ENCODE peak calls at places on chromosome 9, in four cellular contexts. O, H, V and M are unnamed samples.

GRCh38 chr9:93522736-93523135 is 53.6 kb upstream of the PHF2 start:
- DNase-seq in H (no peak), V (no peak), O (no peak), M (no peak)

GRCh38 chr9:93665566-93666278 is 89.3 kb downstream of the PHF2 start:
- DNase-seq in V (peak; percentile 7), H (no peak), O (no peak), M (no peak)

GRCh38 chr9:110050925-110051355 is 157.0 kb downstream of the C9orf152 start:
- DNase-seq in O (no peak), H (peak; percentile 97), V (no peak), M (no peak)

GRCh38 chr9:135992486-135993408 is 31.6 kb upstream of the UBAC1 start:
- DNase-seq in O (peak; percentile 59), V (peak; percentile 69), H (peak; percentile 52), M (peak; percentile 49)

GRCh38 chr9:128298535-128299482 is 22.7 kb downstream of the SWI5 start:
- DNase-seq in H (no peak), V (no peak), O (no peak), M (no peak)

GRCh38 chr9:93119953-93120845 is 13.9 kb downstream of the NINJ1 start:
- DNase-seq in H (peak; percentile 68), V (peak; percentile 86), O (no peak), M (peak; percentile 89)

GRCh38 chr9:16132513-16132912 is 579.7 kb downstream of the CCDC171 start:
- DNase-seq in V (no peak), H (no peak), O (no peak), M (no peak)

GRCh38 chr9:131113655-131114563 is 11.5 kb upstream of the NUP214 start:
- DNase-seq in V (no peak), H (no peak), O (no peak), M (no peak)

GRCh38 chr9:127557466-127557869 is 54.6 kb upstream of the STXBP1 start:
- DNase-seq in V (no peak), H (peak; percentile 50), O (no peak), M (no peak)

GRCh38 chr9:18268381-18268780 is 205.6 kb upstream of the ADAMTSL1 start:
- DNase-seq in O (no peak), V (no peak), H (peak; percentile 11), M (no peak)

GRCh38 chr9:136052991-136053756 is 41.9 kb downstream of the NACC2 start:
- DNase-seq in V (no peak), O (no peak), H (no peak), M (no peak)

GRCh38 chr9:92654481-92655301 is 15.2 kb downstream of the IPPK start:
- DNase-seq in O (no peak), H (no peak), V (peak; percentile 55), M (no peak)

GRCh38 chr9:133788819-133789733 is 50.9 kb upstream of the SARDH start:
- DNase-seq in O (no peak), V (no peak), H (no peak), M (no peak)

GRCh38 chr9:70995511-70995910 is 125.9 kb downstream of the TRPM3 start:
- DNase-seq in O (no peak), V (no peak), H (peak; percentile 6), M (no peak)

GRCh38 chr9:129712595-129713524 is 40.0 kb downstream of the PTGES start:
- DNase-seq in O (no peak), H (peak; percentile 82), V (no peak), M (no peak)

GRCh38 chr9:30078195-30078594 is 2306.2 kb upstream of the ACO1 start:
- DNase-seq in O (no peak), H (no peak), V (no peak), M (no peak)

GRCh38 chr9:90287567-90288274 is 354.9 kb downstream of the DIRAS2 start:
- DNase-seq in H (no peak), V (no peak), O (no peak), M (no peak)

GRCh38 chr9:12968093-12968492 is 193.3 kb downstream of the LURAP1L start:
- DNase-seq in O (no peak), V (no peak), H (no peak), M (no peak)

GRCh38 chr9:130240410-130241197 is 25.0 kb upstream of the HMCN2 start:
- DNase-seq in V (peak; percentile 38), H (peak; percentile 59), O (no peak), M (no peak)

GRCh38 chr9:5459289-5459829 is 9.0 kb downstream of the CD274 start:
- DNase-seq in H (no peak), V (no peak), O (no peak), M (no peak)

GRCh38 chr9:133726401-133727276 is 11.5 kb downstream of the SARDH start:
- DNase-seq in V (peak; percentile 22), H (peak; percentile 34), O (no peak), M (peak; percentile 23)

GRCh38 chr9:131707677-131708612 is 31.9 kb downstream of the RAPGEF1 start:
- DNase-seq in V (no peak), O (no peak), H (peak; percentile 82), M (no peak)

GRCh38 chr9:123713282-123713681 is 216.6 kb downstream of the DENND1A start:
- DNase-seq in H (no peak), V (no peak), O (no peak), M (no peak)

GRCh38 chr9:126986506-126986951 is 71.9 kb downstream of the RALGPS1 start:
- DNase-seq in H (no peak), V (no peak), O (no peak), M (no peak)

GRCh38 chr9:98182069-98182820 is 10.2 kb downstream of the CORO2A start:
- DNase-seq in H (no peak), O (no peak), V (no peak), M (no peak)

GRCh38 chr9:94720846-94721549 is 5.5 kb upstream of the AOPEP start:
- DNase-seq in O (no peak), V (no peak), H (no peak), M (no peak)

GRCh38 chr9:133731876-133732321 is 6.3 kb downstream of the SARDH start:
- DNase-seq in O (peak; percentile 5), H (peak; percentile 28), V (no peak), M (peak; percentile 6)

GRCh38 chr9:131872006-131872405 is 132.1 kb upstream of the RAPGEF1 start:
- DNase-seq in H (no peak), V (no peak), O (no peak), M (no peak)

GRCh38 chr9:114284316-114285060 is 38.4 kb upstream of the ORM1 start:
- DNase-seq in H (no peak), O (no peak), V (no peak), M (peak; percentile 17)

GRCh38 chr9:24832307-24832706 is 286.6 kb upstream of the IZUMO3 start:
- DNase-seq in V (no peak), H (no peak), O (no peak), M (no peak)

GRCh38 chr9:95137587-95138145 is 179.8 kb downstream of the FANCC start:
- DNase-seq in H (no peak), O (no peak), V (no peak), M (no peak)

GRCh38 chr9:129436751-129437625 is 183.9 kb downstream of the C9orf50 start:
- DNase-seq in H (no peak), O (no peak), V (no peak), M (no peak)

GRCh38 chr9:134059188-134059641 is 8.6 kb downstream of the BRD3 start:
- DNase-seq in H (no peak), V (no peak), O (peak; percentile 8), M (no peak)

GRCh38 chr9:93130861-93131481 is 3.1 kb downstream of the NINJ1 start:
- DNase-seq in V (no peak), O (no peak), H (no peak), M (no peak)

DNA sequence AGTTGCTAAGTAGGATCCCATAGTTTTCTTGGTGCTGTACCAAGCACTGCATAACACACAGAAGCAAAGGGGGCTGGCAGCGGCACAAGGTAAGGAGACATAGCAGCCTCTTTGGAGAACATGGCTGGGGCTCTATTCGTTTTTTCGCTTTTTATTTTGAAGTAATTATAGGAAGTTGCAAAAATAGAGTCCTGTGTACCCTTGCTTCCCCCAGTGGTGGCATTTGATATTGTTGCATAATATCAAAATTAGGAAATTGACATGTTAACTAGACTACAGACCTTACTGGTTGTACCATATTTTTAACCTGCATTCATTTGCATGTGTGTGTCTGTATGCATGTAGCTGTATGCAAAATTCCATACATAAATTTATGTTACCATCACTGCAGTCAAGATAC is 6.6 kb upstream of the UBQLN1 start:
- DNase-seq in O (no peak), V (no peak), H (no peak), M (no peak)
- TF ChIP-seq CTCF in O (peak; percentile 30), V (no peak), H (peak; percentile 73), M (no peak)

GRCh38 chr9:32705059-32705458 is 69.6 kb upstream of the TAF1L start:
- DNase-seq in V (no peak), O (no peak), H (no peak), M (no peak)

GRCh38 chr9:32706004-32706749 is 70.7 kb upstream of the TAF1L start:
- DNase-seq in O (no peak), H (no peak), V (no peak), M (no peak)

GRCh38 chr9:32701321-32702022 is 66.0 kb upstream of the TAF1L start:
- DNase-seq in H (no peak), V (no peak), O (no peak), M (no peak)

GRCh38 chr9:32704343-32704742 is 68.9 kb upstream of the TAF1L start:
- DNase-seq in H (no peak), O (no peak), V (no peak), M (no peak)

DNA sequence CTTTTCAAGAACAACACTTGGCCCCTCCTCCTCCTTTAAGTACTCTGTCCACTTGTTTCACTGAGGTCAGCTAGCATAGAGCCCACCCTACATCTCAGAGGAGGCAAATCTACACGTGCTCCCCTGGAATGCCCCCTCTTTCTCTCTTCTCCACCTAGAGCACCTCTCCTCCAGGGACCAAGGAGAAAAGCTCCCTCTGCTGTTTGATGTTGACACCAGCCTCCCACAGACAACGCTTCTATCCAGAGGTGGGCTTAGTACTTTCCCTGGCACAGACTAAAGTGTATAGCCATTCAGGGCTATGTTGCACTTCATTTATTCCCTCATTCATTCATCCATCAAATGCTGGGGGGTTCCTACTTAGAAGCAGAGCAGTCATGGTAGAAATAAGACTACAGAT is 68.2 kb upstream of the TAF1L start:
- DNase-seq in H (no peak), V (no peak), O (no peak), M (no peak)
- TF ChIP-seq CTCF in H (peak; percentile 43), V (no peak), O (no peak), M (no peak)

GRCh38 chr9:86974421-86974820 is 27.1 kb upstream of the GAS1 start:
- DNase-seq in V (no peak), O (no peak), H (no peak), M (no peak)
- TF ChIP-seq CTCF in V (no peak), O (no peak), H (no peak), M (no peak)

DNA sequence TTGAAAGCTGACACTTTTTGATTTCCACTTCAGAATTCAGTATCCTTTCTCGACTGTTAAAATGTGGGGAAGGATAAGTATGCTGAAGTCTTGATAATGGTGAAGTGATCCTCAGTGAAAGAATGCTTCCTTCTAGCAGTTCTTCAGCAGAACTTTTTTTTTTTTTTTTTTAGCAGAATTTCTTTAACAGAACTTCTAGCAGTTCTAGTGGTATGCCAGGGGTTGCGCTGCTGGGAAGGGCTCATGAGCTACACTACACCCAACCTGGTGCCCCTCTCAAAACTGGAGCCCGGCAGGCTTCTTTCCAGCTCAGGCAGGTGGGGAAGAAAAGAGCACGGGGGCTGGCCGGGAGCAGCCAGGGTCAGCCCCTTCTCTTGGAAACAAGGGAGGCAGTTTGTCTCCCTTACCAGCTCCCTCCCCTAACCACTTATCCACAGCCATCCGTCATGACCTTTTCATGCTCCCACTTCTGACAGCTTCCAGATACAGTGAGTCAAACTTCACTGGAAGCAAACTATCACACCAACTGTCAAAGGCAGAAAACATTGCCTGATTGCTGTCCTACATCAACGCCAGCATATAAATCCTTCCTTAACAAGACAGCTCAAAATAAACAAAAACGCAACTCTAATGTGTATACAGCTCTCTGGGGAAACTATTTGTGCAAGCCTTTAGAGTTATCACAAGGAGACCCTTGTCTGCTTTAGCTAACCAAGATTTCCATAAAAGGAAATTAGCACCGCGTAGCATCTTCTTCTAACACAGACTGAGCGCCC is 211.5 kb downstream of the GAPVD1 start:
- DNase-seq in H (peak; percentile 33), V (no peak), O (no peak), M (no peak)
- TF ChIP-seq CTCF in H (peak; percentile 11), V (peak; percentile 13), O (peak; percentile 19), M (no peak)